ENCODE peak calls at places on chromosomes 16 and 17, in seven cellular contexts. A is GM23338, D is keratinocyte, L is neural progenitor cell, P is HCT116, Y is MM.1S, O is dorsolateral prefrontal cortex. S is an unnamed sample.

GRCh38 chr16:75909746-75910145 is 183.5 kb upstream of the CPHXL start:
- DNase-seq in Y (peak; percentile 76), L (no peak), P (no peak), O (no peak), A (no peak), D (no peak), S (no peak)

GRCh38 chr16:79372504-79373184 is 227.9 kb downstream of the MAF start:
- DNase-seq in P (no peak), D (no peak), L (no peak), Y (no peak), A (no peak), O (no peak), S (no peak)

GRCh38 chr16:19883296-19883951 is 1.2 kb downstream of the GPRC5B start:
- DNase-seq in Y (no peak), P (no peak), D (no peak), O (peak; percentile 78), L (peak; percentile 80), A (peak; percentile 87), S (peak; percentile 83)

GRCh38 chr17:38868095-38868967 is 1.5 kb upstream of the LASP1 start:
- DNase-seq in A (peak; percentile 74), Y (peak; percentile 71), O (no peak), P (no peak), L (peak; percentile 65), D (no peak), S (peak; percentile 39)

GRCh38 chr17:79843917-79844815 is 4.9 kb upstream of the CBX4 start:
- DNase-seq in P (no peak), L (peak; percentile 88), O (peak; percentile 66), Y (no peak), A (peak; percentile 78), D (no peak), S (peak; percentile 42)

GRCh38 chr16:57775661-57776469 is 26.4 kb downstream of the KIFC3 start:
- DNase-seq in L (peak; percentile 95), A (peak; percentile 97), D (no peak), P (no peak), Y (no peak), O (peak; percentile 68), S (peak; percentile 28)

GRCh38 chr17:69760562-69760961 is 314.5 kb upstream of the KCNJ16 start:
- DNase-seq in O (no peak), L (no peak), A (no peak), P (no peak), D (no peak), Y (no peak), S (no peak)

GRCh38 chr16:86261379-86261778 is 248.9 kb upstream of the FOXF1 start:
- DNase-seq in P (peak; percentile 81), O (no peak), A (no peak), D (no peak), L (no peak), Y (peak; percentile 10), S (no peak)

GRCh38 chr16:25692307-25692706 is 548 bp downstream of the HS3ST4 start:
- DNase-seq in P (no peak), Y (no peak), A (peak; percentile 38), L (peak; percentile 66), D (no peak), O (no peak), S (no peak)

GRCh38 chr17:75861927-75862317 is 6.8 kb upstream of the WBP2 start:
- DNase-seq in O (no peak), Y (no peak), D (no peak), P (no peak), L (no peak), A (no peak), S (no peak)

GRCh38 chr17:50468120-50469004 is at the start of gene CHAD:
- DNase-seq in A (peak; percentile 53), P (no peak), Y (no peak), L (peak; percentile 54), D (no peak), O (no peak), S (no peak)

GRCh38 chr16:48963901-48964615 is 317.6 kb downstream of the CBLN1 start:
- DNase-seq in L (no peak), Y (no peak), A (no peak), O (no peak), P (peak; percentile 74), D (peak; percentile 87), S (no peak)

GRCh38 chr17:51006601-51007000 is 114.1 kb downstream of the SPAG9 start:
- DNase-seq in D (no peak), Y (no peak), P (no peak), L (peak; percentile 34), O (no peak), A (no peak), S (no peak)

GRCh38 chr17:45812102-45812501 is 28.0 kb downstream of the CRHR1 start:
- DNase-seq in L (peak; percentile 51), P (peak; percentile 37), D (no peak), O (no peak), A (peak; percentile 68), Y (no peak), S (no peak)

GRCh38 chr16:20899503-20900298 is 457 bp downstream of the DCUN1D3 start:
- DNase-seq in P (no peak), Y (no peak), O (peak; percentile 47), A (no peak), L (no peak), D (no peak), S (no peak)

GRCh38 chr17:6413073-6413472 is 21.8 kb downstream of the AIPL1 start:
- DNase-seq in P (peak; percentile 36), O (no peak), A (peak; percentile 82), Y (peak; percentile 71), D (no peak), L (peak; percentile 66), S (no peak)

GRCh38 chr16:86015606-86016005 is 116.6 kb downstream of the IRF8 start:
- DNase-seq in O (no peak), Y (no peak), P (no peak), D (no peak), L (no peak), A (no peak), S (no peak)

GRCh38 chr16:81480856-81481821 is 36.5 kb downstream of the CMIP start:
- DNase-seq in L (no peak), A (no peak), D (no peak), P (no peak), Y (no peak), O (no peak), S (no peak)

DNA sequence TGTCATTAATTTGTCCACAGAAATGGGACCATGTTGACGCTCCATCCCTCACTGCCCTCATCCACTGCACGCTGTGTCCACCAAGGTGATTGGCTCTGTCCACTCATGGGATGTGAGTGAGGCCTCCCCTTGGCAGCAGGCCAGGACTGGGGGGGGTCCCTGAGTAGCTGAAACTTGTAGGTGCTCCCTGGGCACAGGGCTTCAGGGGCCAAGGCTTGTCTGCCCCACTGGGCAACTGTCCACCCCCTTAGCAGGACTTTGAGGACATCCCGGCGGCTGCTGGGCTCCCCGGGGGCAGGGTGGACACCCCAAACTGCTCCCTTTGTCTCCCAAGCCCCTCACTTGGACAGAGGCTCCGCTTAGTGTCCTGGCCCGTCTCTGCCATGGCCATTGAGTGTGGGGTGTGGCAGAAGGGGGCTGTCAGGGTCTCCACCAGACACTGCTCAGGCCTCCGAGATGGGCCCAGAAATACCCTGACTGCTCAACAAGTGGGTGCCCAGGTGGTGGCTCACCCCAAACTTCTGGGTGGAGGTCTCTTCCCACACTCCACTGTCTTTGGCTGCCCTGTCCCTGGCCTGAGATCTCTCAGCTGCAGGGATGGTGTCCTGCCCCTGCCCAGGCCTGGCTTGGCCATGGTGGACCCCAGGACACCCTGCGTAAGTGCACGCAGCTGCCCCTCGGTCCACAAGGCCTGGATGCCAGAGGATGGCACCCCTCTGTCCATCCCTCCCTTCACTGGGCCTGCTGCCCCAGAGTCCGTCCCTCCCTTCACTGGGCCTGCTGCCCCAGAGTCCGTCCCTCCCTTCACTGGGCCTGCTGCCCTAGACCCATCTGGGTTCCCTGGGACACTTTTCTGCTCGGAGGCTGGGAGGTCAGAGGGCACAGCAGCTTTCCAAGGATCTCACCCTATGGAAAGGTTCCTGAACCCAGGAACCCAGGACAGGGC is 2.9 kb upstream of the RAB40C start:
- DNase-seq in O (no peak), A (no peak), P (no peak), D (no peak), L (no peak), Y (no peak), S (no peak)
- H3K27ac ChIP-seq in O (no peak overlapping the region), A (no peak overlapping the region), P (peak overlapping the region; percentile 99), D (no peak overlapping the region), L (no peak overlapping the region), Y (no peak overlapping the region), S (no peak overlapping the region)

DNA sequence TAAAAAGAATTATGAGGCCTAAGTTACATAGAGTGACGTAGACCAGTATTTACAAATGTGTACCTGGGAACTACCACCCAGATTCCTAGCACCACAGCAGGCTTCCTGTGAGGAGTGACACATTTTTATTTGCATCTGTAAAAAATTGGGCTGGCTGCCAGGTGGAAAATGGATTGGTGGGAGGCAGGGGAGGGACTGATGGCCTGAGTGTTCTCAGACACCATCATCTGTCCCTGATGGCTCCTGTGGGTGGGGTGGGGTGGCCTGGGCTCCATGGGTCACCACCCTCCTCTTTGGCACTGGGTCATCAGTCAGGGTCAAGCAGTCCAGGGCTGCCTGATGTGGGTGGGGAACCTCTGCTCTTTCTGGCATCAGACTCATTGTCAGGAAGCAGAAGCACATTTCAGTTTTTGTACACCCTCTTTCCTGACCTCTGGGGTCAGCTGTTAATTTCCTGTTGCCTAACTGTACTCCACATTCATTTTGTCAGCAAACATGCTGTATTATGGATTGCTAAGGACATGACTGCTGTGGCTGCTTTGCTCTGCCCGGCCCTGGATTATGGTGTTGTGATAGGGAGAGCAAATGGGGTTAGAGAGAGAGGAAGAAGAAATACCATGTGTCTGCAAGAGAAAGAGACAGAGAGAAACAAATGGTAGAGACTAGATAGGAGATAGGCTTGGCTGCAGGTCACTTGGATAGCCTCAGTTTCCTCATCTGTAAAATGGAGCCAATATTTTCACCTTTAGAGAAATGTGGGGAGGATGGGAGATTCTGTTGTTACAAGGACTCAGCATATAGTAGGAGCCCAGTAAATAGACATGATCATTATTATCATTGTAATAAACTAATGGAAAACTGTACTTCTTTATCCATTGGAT is 11.6 kb upstream of the MFAP4 start:
- DNase-seq in L (no peak), O (no peak), A (no peak), Y (no peak), D (no peak), P (no peak), S (no peak)
- H3K27ac ChIP-seq in L (no peak overlapping the region), O (no peak overlapping the region), A (no peak overlapping the region), Y (no peak overlapping the region), D (no peak overlapping the region), P (peak overlapping the region; percentile 16), S (no peak overlapping the region)

GRCh38 chr16:65658339-65659275 is 536.7 kb upstream of the CDH11 start:
- DNase-seq in O (no peak), A (peak; percentile 13), D (peak; percentile 99), P (no peak), Y (no peak), L (no peak), S (no peak)
- H3K27ac ChIP-seq in O (no peak overlapping the region), A (no peak overlapping the region), D (peak overlapping the region; percentile 87), P (no peak overlapping the region), Y (no peak overlapping the region), L (no peak overlapping the region), S (no peak overlapping the region)

GRCh38 chr16:66381585-66382170 is 15.2 kb downstream of the CDH5 start:
- DNase-seq in Y (no peak), D (no peak), A (no peak), L (no peak), O (no peak), P (no peak), S (no peak)

GRCh38 chr16:66377327-66377723 is 10.8 kb downstream of the CDH5 start:
- DNase-seq in D (no peak), L (no peak), O (no peak), P (no peak), Y (no peak), A (no peak), S (no peak)

GRCh38 chr16:66380421-66380820 is 13.9 kb downstream of the CDH5 start:
- DNase-seq in A (no peak), Y (no peak), L (no peak), D (no peak), O (no peak), P (no peak), S (no peak)

GRCh38 chr16:66378739-66379570 is 12.5 kb downstream of the CDH5 start:
- DNase-seq in O (no peak), Y (no peak), P (no peak), L (no peak), D (no peak), A (no peak), S (no peak)

GRCh38 chr16:66379571-66379941 is 13.1 kb downstream of the CDH5 start:
- DNase-seq in Y (no peak), D (no peak), P (no peak), L (no peak), A (no peak), O (no peak), S (no peak)
- H3K27ac ChIP-seq in Y (no peak overlapping the region), D (no peak overlapping the region), P (no peak overlapping the region), L (no peak overlapping the region), A (no peak overlapping the region), O (no peak overlapping the region), S (no peak overlapping the region)